ENCODE peak calls at places on chromosomes 1 and 21, in eight cellular contexts. G is pancreas, M is adrenal gland, T is AG04450, Q is neural crest cell, D is prostate gland, V is B cell, N is OCI-LY7. B is an unnamed sample.

GRCh38 chr1:31785020-31785946 is 21.1 kb upstream of the ADGRB2 start:
- DNase-seq in D (no peak), M (no peak), G (no peak), V (peak; percentile 83), T (no peak), Q (no peak), N (peak; percentile 93), B (no peak)

GRCh38 chr1:61253059-61253735 is 170.8 kb downstream of the NFIA start:
- DNase-seq in Q (no peak), N (no peak), T (no peak), D (peak; percentile 24), V (no peak), G (peak; percentile 59), M (peak; percentile 92), B (no peak)

GRCh38 chr1:192805832-192806323 is 3.0 kb upstream of the RGS2 start:
- DNase-seq in T (peak; percentile 77), M (no peak), N (peak; percentile 73), Q (no peak), G (no peak), D (peak; percentile 39), V (peak; percentile 36), B (no peak)

GRCh38 chr1:201345081-201345355 is 32.5 kb downstream of the TNNT2 start:
- DNase-seq in G (no peak), M (no peak), Q (no peak), V (no peak), N (no peak), T (no peak), D (no peak), B (no peak)

GRCh38 chr1:236888903-236889302 is 93.8 kb downstream of the MTR start:
- DNase-seq in V (no peak), M (no peak), G (no peak), Q (no peak), T (no peak), D (peak; percentile 15), N (no peak), B (no peak)

GRCh38 chr1:210332719-210333398 is 4.2 kb downstream of the HHAT start:
- DNase-seq in M (no peak), T (no peak), V (no peak), G (no peak), D (no peak), Q (no peak), N (peak; percentile 91), B (no peak)

GRCh38 chr1:21706151-21706835 is 37.1 kb upstream of the RAP1GAP start:
- DNase-seq in V (peak; percentile 14), G (no peak), M (no peak), N (peak; percentile 45), D (no peak), T (no peak), Q (no peak), B (no peak)

GRCh38 chr1:2948751-2949680 is 72.3 kb upstream of the ACTRT2 start:
- DNase-seq in M (no peak), T (no peak), Q (no peak), V (no peak), N (no peak), D (no peak), G (no peak), B (no peak)

GRCh38 chr1:164637461-164638375 is 78.7 kb downstream of the PBX1 start:
- DNase-seq in Q (peak; percentile 37), V (no peak), N (no peak), D (no peak), M (no peak), G (peak; percentile 80), T (peak; percentile 27), B (no peak)

GRCh38 chr1:38454236-38454635 is 405.3 kb downstream of the RRAGC start:
- DNase-seq in N (no peak), T (no peak), M (no peak), G (no peak), Q (no peak), D (no peak), V (no peak), B (no peak)

GRCh38 chr1:114607223-114607622 is 25.8 kb upstream of the BCAS2 start:
- DNase-seq in D (no peak), T (no peak), M (no peak), V (no peak), Q (no peak), G (no peak), N (no peak), B (no peak)

GRCh38 chr21:46454634-46455390 is 3.9 kb upstream of the DIP2A start:
- DNase-seq in V (no peak), N (no peak), T (no peak), D (no peak), G (no peak), M (no peak), Q (no peak), B (no peak)

GRCh38 chr1:180680558-180681144 is 48.8 kb downstream of the XPR1 start:
- DNase-seq in G (no peak), V (no peak), Q (no peak), T (peak; percentile 39), M (peak; percentile 18), N (no peak), D (no peak), B (no peak)

GRCh38 chr1:113146242-113147072 is 73.5 kb downstream of the LRIG2 start:
- DNase-seq in G (no peak), D (no peak), V (no peak), M (no peak), N (no peak), Q (no peak), T (no peak), B (peak; percentile 6)

GRCh38 chr1:167837334-167837733 is 76.6 kb downstream of the ADCY10 start:
- DNase-seq in N (no peak), V (no peak), M (no peak), D (no peak), Q (no peak), T (no peak), G (no peak), B (no peak)

GRCh38 chr1:61436016-61436415 is 288.9 kb downstream of the TM2D1 start:
- DNase-seq in T (no peak), M (no peak), N (no peak), G (no peak), Q (no peak), V (no peak), D (no peak), B (no peak)

GRCh38 chr1:184563308-184563707 is 176.5 kb downstream of the C1orf21 start:
- DNase-seq in N (no peak), T (no peak), V (no peak), D (no peak), G (no peak), M (no peak), Q (no peak), B (no peak)

GRCh38 chr21:41847066-41847804 is 31.9 kb downstream of the PRDM15 start:
- DNase-seq in G (no peak), V (no peak), T (no peak), D (no peak), N (no peak), Q (no peak), M (no peak), B (no peak)

GRCh38 chr1:230651235-230651634 is 9.0 kb downstream of the COG2 start:
- DNase-seq in G (no peak), N (no peak), V (no peak), M (no peak), T (no peak), D (no peak), Q (no peak), B (no peak)
- TF ChIP-seq CTCF in G (no peak), N (no peak), V (no peak), M (no peak), T (no peak), D (no peak), Q (no peak), B (no peak)

GRCh38 chr1:96991261-96991660 is 269.7 kb downstream of the PTBP2 start:
- DNase-seq in G (no peak), Q (no peak), T (no peak), V (no peak), M (no peak), D (no peak), N (no peak), B (no peak)
- TF ChIP-seq CTCF in G (no peak), Q (no peak), T (no peak), V (no peak), M (no peak), D (no peak), N (no peak), B (no peak)

DNA sequence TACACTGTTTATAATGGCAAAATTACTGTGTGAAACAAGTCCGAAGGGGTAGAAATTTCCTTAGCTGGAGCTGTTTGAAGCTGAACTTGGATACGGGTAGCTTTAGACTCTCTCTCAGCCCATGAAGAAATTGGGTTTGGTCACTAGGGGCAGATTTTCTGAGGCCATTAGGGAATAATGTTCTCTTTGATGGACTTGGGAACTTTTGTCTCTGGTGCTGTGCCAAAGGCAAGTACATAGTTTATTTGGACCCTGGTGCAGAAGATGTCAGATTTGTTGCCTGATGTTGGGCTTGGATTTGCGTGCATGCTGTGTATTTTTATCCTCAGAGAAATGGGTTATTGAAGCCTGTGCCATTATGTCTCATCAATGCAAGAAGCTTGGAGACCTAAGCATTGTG is 109.6 kb downstream of the VPS13D start:
- DNase-seq in Q (no peak), N (no peak), V (no peak), G (no peak), M (no peak), T (no peak), D (no peak), B (no peak)
- TF ChIP-seq CTCF in Q (peak; percentile 31), N (peak; percentile 45), V (no peak), G (no peak), M (no peak), T (peak; percentile 42), D (no peak), B (no peak)

DNA sequence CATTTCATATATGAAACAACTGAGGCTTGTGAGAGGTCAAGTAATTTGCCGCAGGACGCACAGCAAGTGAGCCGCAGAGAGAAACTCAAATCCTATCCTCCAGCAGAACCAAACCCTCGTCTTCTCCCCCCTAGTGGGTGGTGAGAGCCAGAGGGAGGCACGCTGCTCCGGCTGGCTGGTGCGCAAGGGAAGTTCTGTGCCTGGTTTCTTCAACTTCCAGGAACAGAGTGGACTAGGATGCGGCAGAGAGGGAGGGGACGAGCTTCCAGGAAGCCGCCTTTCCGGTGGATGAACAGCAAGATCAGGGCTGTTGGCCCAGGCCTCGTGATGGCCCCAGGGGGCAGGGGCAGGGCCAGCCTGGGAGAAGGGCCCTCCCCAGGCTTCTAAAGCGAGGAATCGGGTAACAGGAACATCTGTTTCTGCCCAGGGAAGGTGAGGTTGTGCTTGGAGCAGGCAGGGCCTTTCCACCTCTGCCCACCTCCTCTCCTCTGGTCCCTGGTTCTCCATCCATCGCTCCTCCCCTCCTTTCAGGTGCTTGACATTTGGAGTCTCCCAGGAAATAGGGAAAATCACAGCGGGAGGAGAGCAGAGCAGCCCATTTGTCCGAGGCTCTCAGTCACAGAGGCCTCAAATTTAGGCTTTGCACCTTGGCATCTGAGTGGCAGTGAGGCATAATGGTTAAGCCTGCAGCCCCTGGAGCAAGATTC is 16.8 kb upstream of the PDIK1L start:
- DNase-seq in V (no peak), M (peak; percentile 59), G (peak; percentile 45), T (no peak), Q (peak; percentile 33), D (no peak), N (no peak), B (no peak)
- TF ChIP-seq CTCF in V (no peak), M (no peak), G (no peak), T (peak; percentile 3), Q (peak; percentile 25), D (no peak), N (no peak), B (no peak)